ENCODE peak calls at places on chromosomes 11 and 22, in six cellular contexts. M, P, A, I, H and E are unnamed samples.

GRCh38 chr11:118529584-118530175 is 1.3 kb upstream of the TMEM25 start:
- DNase-seq in P (no peak), H (no peak), A (no peak), M (no peak), I (no peak), E (no peak)

GRCh38 chr11:115144014-115144413 is 360.2 kb downstream of the CADM1 start:
- DNase-seq in M (no peak), A (no peak), I (no peak), P (no peak), H (no peak), E (no peak)

GRCh38 chr22:29014301-29014700 is 47.3 kb downstream of the C22orf31 start:
- DNase-seq in A (no peak), H (no peak), P (no peak), M (no peak), I (no peak), E (no peak)

GRCh38 chr11:105357764-105358163 is 218.2 kb upstream of the CARD18 start:
- DNase-seq in M (peak), I (peak), H (peak), P (peak), A (peak), E (no peak)

GRCh38 chr11:125593113-125593761 is 585 bp downstream of the STT3A start:
- DNase-seq in P (peak), A (peak), M (no peak), I (peak), H (peak), E (peak)

GRCh38 chr11:129950319-129951034 is 52.2 kb downstream of the PRDM10 start:
- DNase-seq in I (no peak), P (peak), M (peak), A (peak), H (peak), E (no peak)

GRCh38 chr11:102306048-102306575 is 11.2 kb upstream of the BIRC3 start:
- DNase-seq in I (peak), H (no peak), A (no peak), P (no peak), M (no peak), E (no peak)

GRCh38 chr11:20155683-20156279 is 4.5 kb downstream of the DBX1 start:
- DNase-seq in I (no peak), P (no peak), A (no peak), H (no peak), M (no peak), E (no peak)

GRCh38 chr11:94768602-94769511 is 701 bp downstream of the AMOTL1 start:
- DNase-seq in H (no peak), A (peak), I (no peak), M (no peak), P (peak), E (no peak)

GRCh38 chr11:3101921-3102640 is 44.9 kb upstream of the CARS1 start:
- DNase-seq in I (no peak), P (no peak), H (no peak), M (no peak), A (no peak), E (no peak)

GRCh38 chr11:61967924-61968757 is 707 bp upstream of the FTH1 start:
- DNase-seq in I (no peak), A (peak), P (no peak), M (no peak), H (peak), E (no peak)

GRCh38 chr22:27057717-27058116 is 400.3 kb downstream of the MIAT start:
- DNase-seq in P (no peak), I (no peak), H (no peak), A (no peak), M (no peak), E (no peak)

GRCh38 chr11:70810131-70810530 is 411.8 kb downstream of the CTTN start:
- DNase-seq in P (no peak), H (no peak), A (no peak), I (no peak), M (no peak), E (no peak)

GRCh38 chr11:69436041-69436982 is 45.2 kb upstream of the LINC01488 start:
- DNase-seq in A (no peak), P (no peak), H (no peak), M (no peak), I (no peak), E (no peak)

GRCh38 chr11:69435161-69435990 is 46.1 kb upstream of the LINC01488 start:
- DNase-seq in A (no peak), P (no peak), H (no peak), I (no peak), M (no peak), E (peak)

GRCh38 chr11:69433741-69434140 is 47.7 kb upstream of the LINC01488 start:
- DNase-seq in H (no peak), M (no peak), I (no peak), A (no peak), P (no peak), E (no peak)

GRCh38 chr11:69431893-69432738 is 49.3 kb upstream of the LINC01488 start:
- DNase-seq in H (no peak), A (no peak), I (no peak), P (no peak), M (no peak), E (no peak)

DNA sequence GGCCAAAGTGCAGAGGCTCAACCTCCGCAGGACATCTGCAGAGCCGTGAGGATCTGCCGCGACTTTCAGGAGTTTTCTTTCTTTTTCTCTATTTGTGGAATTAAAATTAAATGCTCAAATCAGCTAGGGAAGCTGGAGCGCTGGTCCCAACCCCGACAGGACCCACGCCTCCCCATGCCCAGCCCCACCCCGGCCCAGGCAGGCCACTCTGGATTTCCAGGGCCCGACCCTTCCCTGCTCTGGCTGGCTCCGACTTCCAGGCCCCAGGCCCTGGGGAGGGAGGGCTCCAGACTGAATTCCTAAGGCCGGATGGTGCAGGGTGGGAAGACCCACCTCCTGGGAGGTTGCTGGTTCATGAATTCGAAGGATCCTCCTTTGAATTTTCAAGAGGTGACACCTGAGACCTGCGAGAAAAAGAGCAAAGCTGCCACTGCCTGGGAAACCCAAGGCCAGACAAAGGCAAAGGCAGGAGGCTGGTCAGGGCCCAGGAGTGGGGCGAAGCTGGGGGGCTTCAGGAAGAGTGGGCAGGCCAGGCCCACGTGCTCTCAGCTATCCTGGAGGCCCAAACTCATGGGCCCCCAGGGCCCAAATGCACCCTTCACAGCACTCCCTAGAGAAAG is 47.0 kb upstream of the LINC01488 start:
- DNase-seq in H (no peak), I (no peak), A (no peak), M (no peak), P (no peak), E (no peak)
- TF ChIP-seq CTCF in H (no peak), I (no peak), A (no peak), M (no peak), P (no peak), E (no peak)

DNA sequence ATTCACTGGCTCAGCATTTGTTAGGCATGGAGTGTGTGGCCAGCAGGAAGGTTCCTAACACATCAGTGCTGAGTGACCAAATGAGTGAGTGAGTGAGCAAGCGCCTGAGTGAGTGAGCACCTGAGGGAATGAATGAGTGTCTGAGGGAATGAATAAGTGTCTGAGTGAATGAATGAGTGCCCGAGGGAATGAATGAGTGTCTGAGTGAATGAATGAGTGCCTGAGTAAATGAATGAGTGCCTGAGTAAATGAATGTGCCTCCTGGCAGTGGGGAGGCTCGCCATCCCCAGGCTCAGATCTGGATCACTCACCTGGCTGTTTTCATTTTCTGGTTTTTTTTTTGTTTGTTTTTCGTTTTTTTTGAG is 52.1 kb upstream of the TCF20 start:
- DNase-seq in A (no peak), H (no peak), I (peak), M (no peak), P (no peak), E (no peak)
- TF ChIP-seq CTCF in A (no peak), H (no peak), I (no peak), M (no peak), P (no peak), E (no peak)

DNA sequence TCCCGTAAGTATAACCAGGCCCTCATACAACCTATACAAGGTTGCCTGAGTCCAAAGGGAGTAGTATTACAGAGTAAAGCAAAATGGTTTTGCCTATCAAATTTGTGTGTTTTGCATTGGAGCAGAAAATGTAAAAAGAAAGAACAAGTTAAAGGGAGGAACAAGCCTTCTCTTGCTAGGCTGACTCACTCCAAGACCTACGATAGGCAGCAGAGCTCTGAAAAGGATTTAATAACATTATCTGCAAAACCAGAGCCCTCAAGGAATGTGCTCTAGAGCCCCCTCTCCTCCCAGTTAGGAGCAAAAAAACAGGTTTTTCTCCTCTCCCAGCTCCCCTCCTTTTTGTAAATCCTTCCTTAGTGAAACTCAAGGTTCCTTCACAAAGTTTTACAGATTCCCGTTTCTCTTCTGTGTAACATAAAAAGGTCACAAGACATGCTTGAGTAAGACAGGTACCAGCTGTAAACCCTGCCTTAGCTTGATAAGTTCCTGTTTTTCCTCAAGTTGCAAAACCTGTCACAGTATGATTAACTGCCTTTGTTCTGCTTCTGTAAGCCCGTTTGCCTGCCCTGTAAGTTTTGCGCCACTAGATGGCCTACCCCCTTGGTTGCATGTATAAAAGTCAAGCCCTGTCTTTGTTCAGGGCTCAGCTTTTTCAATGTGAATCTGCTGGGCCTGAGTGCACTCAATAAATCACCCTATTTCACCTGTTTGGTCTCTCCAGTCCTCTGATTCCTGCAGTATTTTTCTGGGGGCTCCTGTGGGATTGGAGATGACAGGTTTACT is 498.2 kb downstream of the KCNA4 start:
- DNase-seq in I (peak), M (no peak), A (no peak), H (no peak), P (no peak), E (no peak)
- TF ChIP-seq CTCF in I (peak), M (no peak), A (no peak), H (no peak), P (peak), E (no peak)

DNA sequence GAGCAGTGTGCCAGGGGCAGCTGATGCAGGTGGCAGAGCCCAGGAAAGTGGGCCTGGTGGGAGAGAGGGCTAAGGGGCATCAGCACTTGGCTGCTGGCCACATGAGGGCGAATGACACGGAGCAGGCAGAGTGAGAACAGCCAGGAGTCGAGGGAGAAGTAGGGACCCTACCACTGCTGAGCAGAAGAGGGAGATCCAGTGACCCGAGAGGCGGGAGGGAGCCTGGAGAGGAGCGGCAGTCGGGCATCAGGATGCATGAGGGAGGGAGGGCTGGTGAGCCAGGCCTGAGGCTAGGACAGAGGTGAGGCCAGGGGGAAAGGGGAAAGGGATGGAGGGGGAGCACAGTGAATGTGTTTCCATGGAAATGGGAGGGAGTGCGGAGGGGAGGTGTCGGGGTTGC is 36.9 kb upstream of the WNT11 start:
- DNase-seq in M (no peak), H (no peak), I (no peak), P (no peak), A (no peak), E (no peak)
- TF ChIP-seq CTCF in M (no peak), H (no peak), I (no peak), P (no peak), A (no peak), E (no peak)

DNA sequence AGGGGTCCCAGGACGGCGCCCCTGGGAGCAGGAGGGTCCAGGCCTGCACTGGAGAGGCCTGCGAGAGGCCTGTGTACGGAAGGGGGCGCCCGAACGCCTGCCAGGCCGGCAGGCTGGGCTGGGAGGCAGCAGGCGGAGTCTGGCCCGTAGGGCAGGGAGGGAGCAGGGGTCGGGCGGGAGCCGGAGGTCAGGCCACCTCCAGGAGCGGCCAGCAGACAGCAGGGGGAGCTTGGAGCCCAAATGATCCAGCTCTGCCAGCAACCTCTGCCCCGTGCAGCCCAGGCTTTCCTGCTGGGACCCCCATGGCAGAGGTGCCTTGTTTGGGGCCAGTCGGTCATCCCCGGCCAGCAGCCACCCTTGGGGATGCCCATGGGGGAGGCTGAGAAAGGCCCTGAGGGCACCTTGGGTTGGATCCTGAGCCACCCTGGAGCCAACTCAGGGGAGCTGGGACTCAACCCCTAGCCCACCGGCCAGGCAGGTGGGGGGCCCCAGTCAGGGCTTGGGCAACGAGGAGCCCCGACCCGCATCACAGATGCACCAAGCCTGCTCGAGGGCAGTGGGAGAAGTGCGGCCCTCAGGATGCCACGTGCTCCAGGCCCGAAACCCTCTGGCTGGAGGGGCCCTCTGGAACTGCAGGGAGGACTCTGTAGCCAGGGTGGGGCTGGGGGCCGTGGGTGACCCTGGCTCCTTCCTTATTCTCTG is 9.6 kb upstream of the SYT8 start:
- DNase-seq in P (no peak), A (peak), M (no peak), I (no peak), H (no peak), E (no peak)
- TF ChIP-seq CTCF in P (peak), A (peak), M (peak), I (peak), H (peak), E (peak)

GRCh38 chr11:85810871-85811611 is at the start of gene SYTL2:
- DNase-seq in H (peak), P (peak), A (peak), I (peak), M (no peak), E (no peak)

GRCh38 chr11:85811624-85812023 is 683 bp upstream of the SYTL2 start:
- DNase-seq in I (no peak), P (no peak), A (no peak), H (no peak), M (no peak), E (no peak)

GRCh38 chr11:85810521-85810870 is 445 bp downstream of the SYTL2 start:
- DNase-seq in P (no peak), I (no peak), H (no peak), A (no peak), M (no peak), E (no peak)

GRCh38 chr11:85809191-85809590 is 1.8 kb downstream of the SYTL2 start:
- DNase-seq in M (no peak), H (no peak), P (no peak), I (no peak), A (no peak), E (no peak)

GRCh38 chr11:85809881-85810280 is 1.1 kb downstream of the SYTL2 start:
- DNase-seq in I (no peak), H (no peak), P (no peak), A (no peak), M (no peak), E (peak)
- TF ChIP-seq CTCF in I (peak), H (peak), P (no peak), A (peak), M (peak), E (peak)